ENCODE peak calls at places on chromosome 5, in six cellular contexts. One of them, this sample, is unnamed.
A peak's percentile ranks its signal among the peaks of the same experiment; 100 is the strongest.

GRCh38 chr5:2742921-2743679 is 8.4 kb downstream of the IRX2 start:
- DNase-seq in WERI-Rb-1: peak; percentile 4
- DNase-seq in GM12865: no peak
- DNase-seq in fibroblast of lung: no peak
- DNase-seq in coronary artery: peak; percentile 50
- DNase-seq in fibroblast of mammary gland: no peak
- DNase-seq in this sample: no peak

GRCh38 chr5:12312343-12312742 is 408.1 kb upstream of the CTNND2 start:
- DNase-seq in WERI-Rb-1: no peak
- DNase-seq in GM12865: no peak
- DNase-seq in fibroblast of lung: no peak
- DNase-seq in coronary artery: no peak
- DNase-seq in fibroblast of mammary gland: no peak
- DNase-seq in this sample: no peak

GRCh38 chr5:68464424-68464823 is 248.9 kb downstream of the PIK3R1 start:
- DNase-seq in WERI-Rb-1: no peak
- DNase-seq in GM12865: peak; percentile 68
- DNase-seq in fibroblast of lung: peak; percentile 57
- DNase-seq in coronary artery: no peak
- DNase-seq in fibroblast of mammary gland: peak; percentile 56
- DNase-seq in this sample: peak; percentile 44

GRCh38 chr5:151772868-151773561 is 1.3 kb downstream of the G3BP1 start:
- DNase-seq in WERI-Rb-1: no peak
- DNase-seq in GM12865: no peak
- DNase-seq in fibroblast of lung: peak; percentile 53
- DNase-seq in coronary artery: no peak
- DNase-seq in fibroblast of mammary gland: peak; percentile 44
- DNase-seq in this sample: peak; percentile 25

GRCh38 chr5:141845371-141845821 is 32.8 kb downstream of the PCDH1 start:
- DNase-seq in WERI-Rb-1: peak; percentile 81
- DNase-seq in GM12865: peak; percentile 13
- DNase-seq in fibroblast of lung: no peak
- DNase-seq in coronary artery: no peak
- DNase-seq in fibroblast of mammary gland: no peak
- DNase-seq in this sample: no peak

GRCh38 chr5:144203750-144204596 is 33.3 kb downstream of the KCTD16 start:
- DNase-seq in WERI-Rb-1: peak; percentile 44
- DNase-seq in GM12865: peak; percentile 70
- DNase-seq in fibroblast of lung: peak; percentile 62
- DNase-seq in coronary artery: no peak
- DNase-seq in fibroblast of mammary gland: peak; percentile 80
- DNase-seq in this sample: peak; percentile 89

GRCh38 chr5:51895834-51896233 is 512.6 kb downstream of the ISL1 start:
- DNase-seq in WERI-Rb-1: no peak
- DNase-seq in GM12865: no peak
- DNase-seq in fibroblast of lung: no peak
- DNase-seq in coronary artery: no peak
- DNase-seq in fibroblast of mammary gland: no peak
- DNase-seq in this sample: no peak

GRCh38 chr5:135625486-135625885 is 46.7 kb upstream of the CXCL14 start:
- DNase-seq in WERI-Rb-1: no peak
- DNase-seq in GM12865: no peak
- DNase-seq in fibroblast of lung: no peak
- DNase-seq in coronary artery: no peak
- DNase-seq in fibroblast of mammary gland: no peak
- DNase-seq in this sample: no peak

GRCh38 chr5:156597276-156597675 is 252.8 kb upstream of the PPP1R2B start:
- DNase-seq in WERI-Rb-1: no peak
- DNase-seq in GM12865: no peak
- DNase-seq in fibroblast of lung: no peak
- DNase-seq in coronary artery: no peak
- DNase-seq in fibroblast of mammary gland: no peak
- DNase-seq in this sample: no peak

GRCh38 chr5:54304031-54304430 is 6.3 kb downstream of the ARL15 start:
- DNase-seq in WERI-Rb-1: no peak
- DNase-seq in GM12865: no peak
- DNase-seq in fibroblast of lung: no peak
- DNase-seq in coronary artery: no peak
- DNase-seq in fibroblast of mammary gland: no peak
- DNase-seq in this sample: no peak

GRCh38 chr5:33738097-33738496 is 153.7 kb downstream of the ADAMTS12 start:
- DNase-seq in WERI-Rb-1: no peak
- DNase-seq in GM12865: no peak
- DNase-seq in fibroblast of lung: no peak
- DNase-seq in coronary artery: no peak
- DNase-seq in fibroblast of mammary gland: no peak
- DNase-seq in this sample: no peak

GRCh38 chr5:40736103-40736875 is 19.5 kb downstream of the TTC33 start:
- DNase-seq in WERI-Rb-1: no peak
- DNase-seq in GM12865: peak; percentile 53
- DNase-seq in fibroblast of lung: peak; percentile 53
- DNase-seq in coronary artery: no peak
- DNase-seq in fibroblast of mammary gland: peak; percentile 76
- DNase-seq in this sample: peak; percentile 81

GRCh38 chr5:78726003-78726402 is 77.4 kb upstream of the LHFPL2 start:
- DNase-seq in WERI-Rb-1: no peak
- DNase-seq in GM12865: no peak
- DNase-seq in fibroblast of lung: no peak
- DNase-seq in coronary artery: no peak
- DNase-seq in fibroblast of mammary gland: no peak
- DNase-seq in this sample: no peak

GRCh38 chr5:168073991-168074800 is 217.2 kb upstream of the WWC1 start:
- DNase-seq in WERI-Rb-1: no peak
- DNase-seq in GM12865: no peak
- DNase-seq in fibroblast of lung: peak; percentile 95
- DNase-seq in coronary artery: no peak
- DNase-seq in fibroblast of mammary gland: no peak
- DNase-seq in this sample: peak; percentile 44

GRCh38 chr5:8461543-8461942 is 592.6 kb downstream of the MTRR start:
- DNase-seq in WERI-Rb-1: no peak
- DNase-seq in GM12865: no peak
- DNase-seq in fibroblast of lung: no peak
- DNase-seq in coronary artery: no peak
- DNase-seq in fibroblast of mammary gland: no peak
- DNase-seq in this sample: no peak

GRCh38 chr5:139668924-139669680 is 21.0 kb downstream of the CXXC5 start:
- DNase-seq in WERI-Rb-1: no peak
- DNase-seq in GM12865: peak; percentile 49
- DNase-seq in fibroblast of lung: no peak
- DNase-seq in coronary artery: no peak
- DNase-seq in fibroblast of mammary gland: no peak
- DNase-seq in this sample: no peak

GRCh38 chr5:142785211-142785610 is 15.0 kb downstream of the ARHGAP26 start:
- DNase-seq in WERI-Rb-1: no peak
- DNase-seq in GM12865: no peak
- DNase-seq in fibroblast of lung: peak; percentile 21
- DNase-seq in coronary artery: no peak
- DNase-seq in fibroblast of mammary gland: peak; percentile 33
- DNase-seq in this sample: no peak

GRCh38 chr5:61333351-61334223 is 1.5 kb downstream of the ZSWIM6 start:
- DNase-seq in WERI-Rb-1: no peak
- DNase-seq in GM12865: peak; percentile 47
- DNase-seq in fibroblast of lung: peak; percentile 33
- DNase-seq in coronary artery: no peak
- DNase-seq in fibroblast of mammary gland: no peak
- DNase-seq in this sample: peak; percentile 35

GRCh38 chr5:8726383-8727036 is 819.4 kb downstream of the SEMA5A start:
- DNase-seq in WERI-Rb-1: no peak
- DNase-seq in GM12865: no peak
- DNase-seq in fibroblast of lung: no peak
- DNase-seq in coronary artery: no peak
- DNase-seq in fibroblast of mammary gland: no peak
- DNase-seq in this sample: no peak

GRCh38 chr5:78983601-78984000 is 1.5 kb downstream of the ARSB start:
- DNase-seq in WERI-Rb-1: no peak
- DNase-seq in GM12865: peak; percentile 65
- DNase-seq in fibroblast of lung: no peak
- DNase-seq in coronary artery: no peak
- DNase-seq in fibroblast of mammary gland: no peak
- DNase-seq in this sample: no peak

GRCh38 chr5:31824886-31825774 is 186.2 kb downstream of the PDZD2 start:
- DNase-seq in WERI-Rb-1: peak; percentile 72
- DNase-seq in GM12865: peak; percentile 53
- DNase-seq in fibroblast of lung: peak; percentile 42
- DNase-seq in coronary artery: no peak
- DNase-seq in fibroblast of mammary gland: peak; percentile 71
- DNase-seq in this sample: peak; percentile 76

GRCh38 chr5:10144040-10144439 is 105.6 kb downstream of the ATPSCKMT start:
- DNase-seq in WERI-Rb-1: peak; percentile 52
- DNase-seq in GM12865: no peak
- DNase-seq in fibroblast of lung: no peak
- DNase-seq in coronary artery: no peak
- DNase-seq in fibroblast of mammary gland: no peak
- DNase-seq in this sample: no peak

GRCh38 chr5:10145922-10146321 is 103.8 kb downstream of the ATPSCKMT start:
- DNase-seq in WERI-Rb-1: no peak
- DNase-seq in GM12865: peak; percentile 44
- DNase-seq in fibroblast of lung: peak; percentile 29
- DNase-seq in coronary artery: no peak
- DNase-seq in fibroblast of mammary gland: peak; percentile 56
- DNase-seq in this sample: peak; percentile 65

GRCh38 chr5:10138385-10139057 is 111.2 kb downstream of the ATPSCKMT start:
- DNase-seq in WERI-Rb-1: no peak
- DNase-seq in GM12865: no peak
- DNase-seq in fibroblast of lung: no peak
- DNase-seq in coronary artery: no peak
- DNase-seq in fibroblast of mammary gland: no peak
- DNase-seq in this sample: no peak

GRCh38 chr5:10140195-10140973 is 109.3 kb downstream of the ATPSCKMT start:
- DNase-seq in WERI-Rb-1: peak; percentile 56
- DNase-seq in GM12865: no peak
- DNase-seq in fibroblast of lung: no peak
- DNase-seq in coronary artery: no peak
- DNase-seq in fibroblast of mammary gland: peak; percentile 12
- DNase-seq in this sample: peak; percentile 6
- TF ChIP-seq CTCF in WERI-Rb-1: peak; percentile 73
- TF ChIP-seq CTCF in GM12865: peak; percentile 7
- TF ChIP-seq CTCF in fibroblast of lung: peak; percentile 14
- TF ChIP-seq CTCF in coronary artery: no peak
- TF ChIP-seq CTCF in fibroblast of mammary gland: peak; percentile 21
- TF ChIP-seq CTCF in this sample: peak; percentile 21

DNA sequence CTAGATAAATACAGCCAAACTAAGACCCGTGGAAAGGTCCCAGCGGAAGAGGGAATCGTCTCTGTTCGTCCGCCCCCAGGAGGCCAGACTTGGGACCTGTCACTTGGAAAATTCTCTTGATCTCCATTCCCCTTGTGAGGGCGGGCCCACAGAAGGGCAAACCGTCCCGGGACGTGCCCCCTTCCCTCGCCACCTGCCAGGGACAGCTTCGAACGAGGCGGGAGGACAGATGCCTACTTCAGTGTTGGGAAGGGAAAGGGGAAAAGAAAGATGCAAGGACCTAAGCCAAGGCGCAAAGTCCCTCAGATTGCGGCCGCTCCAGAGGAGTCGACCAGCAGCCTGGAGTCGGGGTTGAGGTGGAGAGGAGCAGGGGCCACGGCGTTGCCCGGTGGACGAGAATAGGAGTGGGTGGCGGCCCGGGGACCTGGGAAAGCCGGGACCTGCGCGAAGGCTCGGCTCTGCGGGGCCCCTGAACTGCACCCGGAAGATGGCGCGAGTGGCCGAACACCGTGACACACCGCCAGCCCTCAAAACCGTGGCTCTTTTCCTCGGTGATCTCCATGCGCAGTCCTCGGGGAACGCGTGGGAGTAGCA is 4.4 kb upstream of the EBF1 start:
- DNase-seq in WERI-Rb-1: peak; percentile 70
- DNase-seq in GM12865: peak; percentile 70
- DNase-seq in fibroblast of lung: no peak
- DNase-seq in coronary artery: no peak
- DNase-seq in fibroblast of mammary gland: peak; percentile 46
- DNase-seq in this sample: peak; percentile 34
- H3K4me3 ChIP-seq in WERI-Rb-1: peak overlapping the region; percentile 41
- H3K4me3 ChIP-seq in GM12865: peak overlapping the region; percentile 80
- H3K4me3 ChIP-seq in fibroblast of lung: peak overlapping the region; percentile 32
- H3K4me3 ChIP-seq in coronary artery: peak overlapping the region; percentile 63
- H3K4me3 ChIP-seq in fibroblast of mammary gland: no peak overlapping the region
- H3K4me3 ChIP-seq in this sample: no peak overlapping the region

GRCh38 chr5:170892201-170892600 is 30.4 kb downstream of the RANBP17 start:
- DNase-seq in WERI-Rb-1: no peak
- DNase-seq in GM12865: no peak
- DNase-seq in fibroblast of lung: peak; percentile 84
- DNase-seq in coronary artery: no peak
- DNase-seq in fibroblast of mammary gland: peak; percentile 78
- DNase-seq in this sample: peak; percentile 56

DNA sequence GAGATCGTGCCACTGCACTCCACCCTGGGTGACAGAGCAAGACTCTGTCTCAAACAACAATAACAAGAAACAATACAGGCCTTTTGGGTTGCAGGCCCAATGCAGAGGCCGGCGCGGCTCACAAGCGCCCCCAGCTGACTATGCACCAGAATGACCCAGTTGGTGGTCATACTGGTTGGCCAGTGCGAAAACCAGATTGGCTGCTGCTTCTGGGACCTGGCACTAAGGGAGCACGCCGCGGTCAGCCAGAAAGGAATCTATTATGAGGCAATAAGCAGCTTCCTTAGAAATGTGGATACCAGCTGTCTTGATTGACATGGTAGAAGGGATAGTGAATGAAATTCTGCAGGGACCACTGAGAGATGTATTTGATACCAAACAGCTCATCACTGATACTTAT is 35.0 kb downstream of the RANBP17 start:
- DNase-seq in WERI-Rb-1: peak; percentile 17
- DNase-seq in GM12865: no peak
- DNase-seq in fibroblast of lung: peak; percentile 58
- DNase-seq in coronary artery: no peak
- DNase-seq in fibroblast of mammary gland: peak; percentile 60
- DNase-seq in this sample: peak; percentile 68
- TF ChIP-seq CTCF in WERI-Rb-1: peak; percentile 81
- TF ChIP-seq CTCF in GM12865: peak; percentile 36
- TF ChIP-seq CTCF in fibroblast of lung: peak; percentile 30
- TF ChIP-seq CTCF in coronary artery: no peak
- TF ChIP-seq CTCF in fibroblast of mammary gland: peak; percentile 40
- TF ChIP-seq CTCF in this sample: peak; percentile 45

DNA sequence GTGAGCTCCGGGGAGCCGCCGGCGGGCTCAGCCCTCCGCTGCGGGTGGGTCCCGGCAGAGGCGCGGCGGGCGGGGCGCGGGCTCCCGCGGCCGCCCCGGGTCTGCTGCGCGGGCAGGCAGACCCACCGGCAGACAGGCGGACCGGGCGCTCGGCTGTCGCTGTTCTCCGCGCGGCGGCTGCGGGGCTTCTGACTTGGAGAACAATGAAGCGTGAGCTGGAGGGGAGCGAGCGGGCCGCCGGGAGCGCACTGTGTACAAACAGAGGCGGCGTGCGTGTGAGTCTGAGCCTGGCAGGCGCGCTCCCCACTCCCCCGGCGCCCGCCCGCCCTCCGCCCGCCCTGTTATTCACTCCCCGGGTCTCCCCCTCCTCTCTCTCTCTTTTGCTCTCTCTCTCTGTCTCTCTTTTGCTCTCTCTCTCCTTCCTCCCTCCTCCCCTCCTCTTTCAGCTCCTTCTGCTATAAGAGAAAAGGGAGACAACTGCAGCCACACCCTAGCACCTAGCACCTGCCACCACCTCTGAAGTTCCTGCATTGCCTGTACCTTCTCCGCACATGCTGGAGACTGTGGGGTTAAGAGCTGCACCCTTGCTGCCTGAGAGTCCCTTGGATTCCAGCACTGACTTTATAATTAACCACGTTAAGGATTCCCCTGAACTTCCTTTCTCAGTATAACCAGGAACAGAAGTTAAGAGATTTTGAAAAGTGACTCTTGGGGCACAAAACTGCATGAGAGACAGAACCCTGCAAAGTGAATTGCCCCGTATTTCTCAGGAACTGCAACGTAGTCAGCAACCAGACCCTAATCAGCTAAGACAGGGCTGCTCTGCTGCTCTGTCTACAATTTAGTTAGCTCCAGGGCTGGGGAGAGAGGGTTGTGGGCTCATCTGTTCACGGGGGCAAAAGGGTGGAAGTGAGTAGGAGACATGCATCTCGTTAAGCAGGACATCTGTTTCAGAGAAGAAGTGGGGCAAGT is at the start of gene EDIL3:
- DNase-seq in WERI-Rb-1: peak; percentile 65
- DNase-seq in GM12865: no peak
- DNase-seq in fibroblast of lung: peak; percentile 72
- DNase-seq in coronary artery: peak; percentile 76
- DNase-seq in fibroblast of mammary gland: peak; percentile 28
- DNase-seq in this sample: peak; percentile 60
- H3K4me3 ChIP-seq in WERI-Rb-1: peak within 1 kb of the TSS; percentile 90
- H3K4me3 ChIP-seq in GM12865: no peak within 1 kb of the TSS
- H3K4me3 ChIP-seq in fibroblast of lung: peak within 1 kb of the TSS; percentile 67
- H3K4me3 ChIP-seq in coronary artery: peak within 1 kb of the TSS; percentile 90
- H3K4me3 ChIP-seq in fibroblast of mammary gland: peak within 1 kb of the TSS; percentile 38
- H3K4me3 ChIP-seq in this sample: peak within 1 kb of the TSS; percentile 72